ENCODE peak calls at places on chromosomes 16 and 17, in six cellular contexts. One of them, this sample, is unnamed.

GRCh38 chr16:75064403-75065148 is 52.0 kb downstream of the LDHD start:
- DNase-seq in IMR-90: peak; percentile 39
- DNase-seq in tibial nerve: no peak
- DNase-seq in colonic mucosa: peak; percentile 77
- DNase-seq in stomach: peak; percentile 76
- DNase-seq in breast epithelium: peak; percentile 27
- DNase-seq in this sample: no peak

GRCh38 chr16:2364638-2365210 is 24.2 kb upstream of the ABCA3 start:
- DNase-seq in IMR-90: no peak
- DNase-seq in tibial nerve: no peak
- DNase-seq in colonic mucosa: no peak
- DNase-seq in stomach: no peak
- DNase-seq in breast epithelium: no peak
- DNase-seq in this sample: no peak

GRCh38 chr16:2148714-2149629 is 547 bp downstream of the RAB26 start:
- DNase-seq in IMR-90: no peak
- DNase-seq in tibial nerve: no peak
- DNase-seq in colonic mucosa: peak; percentile 51
- DNase-seq in stomach: peak; percentile 48
- DNase-seq in breast epithelium: no peak
- DNase-seq in this sample: no peak

GRCh38 chr16:1812732-1813163 is 13.9 kb downstream of the HAGH start:
- DNase-seq in IMR-90: peak; percentile 85
- DNase-seq in tibial nerve: no peak
- DNase-seq in colonic mucosa: peak; percentile 76
- DNase-seq in stomach: peak; percentile 89
- DNase-seq in breast epithelium: peak; percentile 58
- DNase-seq in this sample: no peak

GRCh38 chr17:43784068-43784467 is 3.8 kb downstream of the CFAP97D1 start:
- DNase-seq in IMR-90: peak; percentile 52
- DNase-seq in tibial nerve: no peak
- DNase-seq in colonic mucosa: no peak
- DNase-seq in stomach: no peak
- DNase-seq in breast epithelium: no peak
- DNase-seq in this sample: no peak

GRCh38 chr16:1042776-1043349 is 29.7 kb upstream of the SSTR5 start:
- DNase-seq in IMR-90: no peak
- DNase-seq in tibial nerve: no peak
- DNase-seq in colonic mucosa: no peak
- DNase-seq in stomach: no peak
- DNase-seq in breast epithelium: no peak
- DNase-seq in this sample: no peak

GRCh38 chr16:56295059-56295673 is 103.9 kb downstream of the GNAO1 start:
- DNase-seq in IMR-90: peak; percentile 6
- DNase-seq in tibial nerve: no peak
- DNase-seq in colonic mucosa: no peak
- DNase-seq in stomach: no peak
- DNase-seq in breast epithelium: no peak
- DNase-seq in this sample: no peak

GRCh38 chr17:60127068-60128064 is 22.4 kb upstream of the CA4 start:
- DNase-seq in IMR-90: no peak
- DNase-seq in tibial nerve: no peak
- DNase-seq in colonic mucosa: no peak
- DNase-seq in stomach: no peak
- DNase-seq in breast epithelium: no peak
- DNase-seq in this sample: no peak

GRCh38 chr16:11310634-11310977 is 29.5 kb upstream of the PRM1 start:
- DNase-seq in IMR-90: no peak
- DNase-seq in tibial nerve: no peak
- DNase-seq in colonic mucosa: no peak
- DNase-seq in stomach: no peak
- DNase-seq in breast epithelium: no peak
- DNase-seq in this sample: no peak

GRCh38 chr17:49703557-49704277 is 4.0 kb downstream of the SLC35B1 start:
- DNase-seq in IMR-90: peak; percentile 39
- DNase-seq in tibial nerve: no peak
- DNase-seq in colonic mucosa: no peak
- DNase-seq in stomach: no peak
- DNase-seq in breast epithelium: peak; percentile 68
- DNase-seq in this sample: no peak

GRCh38 chr17:61491981-61492380 is 39.8 kb downstream of the TBX4 start:
- DNase-seq in IMR-90: no peak
- DNase-seq in tibial nerve: no peak
- DNase-seq in colonic mucosa: no peak
- DNase-seq in stomach: no peak
- DNase-seq in breast epithelium: no peak
- DNase-seq in this sample: no peak

GRCh38 chr16:67652578-67653130 is 7.4 kb downstream of the ACD start:
- DNase-seq in IMR-90: no peak
- DNase-seq in tibial nerve: no peak
- DNase-seq in colonic mucosa: no peak
- DNase-seq in stomach: no peak
- DNase-seq in breast epithelium: no peak
- DNase-seq in this sample: no peak

GRCh38 chr16:56916571-56917403 is 15.2 kb upstream of the HERPUD1 start:
- DNase-seq in IMR-90: no peak
- DNase-seq in tibial nerve: no peak
- DNase-seq in colonic mucosa: no peak
- DNase-seq in stomach: no peak
- DNase-seq in breast epithelium: no peak
- DNase-seq in this sample: no peak

GRCh38 chr17:76697702-76698465 is 12.9 kb downstream of the MXRA7 start:
- DNase-seq in IMR-90: peak; percentile 60
- DNase-seq in tibial nerve: no peak
- DNase-seq in colonic mucosa: no peak
- DNase-seq in stomach: no peak
- DNase-seq in breast epithelium: no peak
- DNase-seq in this sample: no peak

GRCh38 chr17:57874434-57875108 is 24.7 kb upstream of the MRPS23 start:
- DNase-seq in IMR-90: peak; percentile 95
- DNase-seq in tibial nerve: peak; percentile 41
- DNase-seq in colonic mucosa: peak; percentile 58
- DNase-seq in stomach: no peak
- DNase-seq in breast epithelium: peak; percentile 74
- DNase-seq in this sample: no peak

GRCh38 chr17:29593546-29594440 is 861 bp downstream of the ANKRD13B start:
- DNase-seq in IMR-90: peak; percentile 24
- DNase-seq in tibial nerve: no peak
- DNase-seq in colonic mucosa: no peak
- DNase-seq in stomach: no peak
- DNase-seq in breast epithelium: no peak
- DNase-seq in this sample: no peak

GRCh38 chr16:19701091-19701490 is 16.9 kb downstream of the KNOP1 start:
- DNase-seq in IMR-90: peak; percentile 24
- DNase-seq in tibial nerve: no peak
- DNase-seq in colonic mucosa: no peak
- DNase-seq in stomach: no peak
- DNase-seq in breast epithelium: no peak
- DNase-seq in this sample: no peak

GRCh38 chr16:19698480-19699465 is 19.3 kb downstream of the KNOP1 start:
- DNase-seq in IMR-90: peak; percentile 20
- DNase-seq in tibial nerve: no peak
- DNase-seq in colonic mucosa: no peak
- DNase-seq in stomach: no peak
- DNase-seq in breast epithelium: no peak
- DNase-seq in this sample: no peak

GRCh38 chr16:19697756-19698318 is 20.2 kb downstream of the KNOP1 start:
- DNase-seq in IMR-90: no peak
- DNase-seq in tibial nerve: no peak
- DNase-seq in colonic mucosa: peak; percentile 63
- DNase-seq in stomach: peak; percentile 77
- DNase-seq in breast epithelium: no peak
- DNase-seq in this sample: no peak

GRCh38 chr16:19700319-19700781 is 17.7 kb downstream of the KNOP1 start:
- DNase-seq in IMR-90: peak; percentile 70
- DNase-seq in tibial nerve: no peak
- DNase-seq in colonic mucosa: peak; percentile 74
- DNase-seq in stomach: no peak
- DNase-seq in breast epithelium: no peak
- DNase-seq in this sample: peak; percentile 69

DNA sequence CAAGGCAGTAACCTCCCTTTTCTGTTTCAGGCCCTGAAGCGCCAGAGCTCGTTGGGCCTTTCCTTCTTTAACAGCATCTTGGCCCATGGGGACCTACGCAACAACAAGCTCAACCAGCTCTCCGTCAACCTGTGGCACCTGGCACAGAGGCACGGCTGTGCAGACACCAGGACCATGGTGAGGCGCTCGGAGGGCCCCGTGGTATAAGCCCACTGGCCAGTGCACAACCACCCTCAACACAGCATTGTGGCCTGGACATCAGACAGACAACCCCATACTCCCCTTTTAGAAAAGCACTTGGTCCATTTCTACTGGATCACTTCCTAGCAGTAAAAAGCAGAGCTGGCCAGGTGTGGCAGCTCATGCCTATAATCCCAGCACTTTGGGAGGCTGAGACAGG is 18.6 kb downstream of the KNOP1 start:
- DNase-seq in IMR-90: no peak
- DNase-seq in tibial nerve: no peak
- DNase-seq in colonic mucosa: no peak
- DNase-seq in stomach: no peak
- DNase-seq in breast epithelium: no peak
- DNase-seq in this sample: no peak
- H3K4me3 ChIP-seq in IMR-90: no peak overlapping the region
- H3K4me3 ChIP-seq in tibial nerve: no peak overlapping the region
- H3K4me3 ChIP-seq in colonic mucosa: no peak overlapping the region
- H3K4me3 ChIP-seq in stomach: no peak overlapping the region
- H3K4me3 ChIP-seq in breast epithelium: no peak overlapping the region
- H3K4me3 ChIP-seq in this sample: no peak overlapping the region

GRCh38 chr17:47896672-47897490 is 845 bp downstream of the SP2 start:
- DNase-seq in IMR-90: peak; percentile 7
- DNase-seq in tibial nerve: no peak
- DNase-seq in colonic mucosa: peak; percentile 46
- DNase-seq in stomach: no peak
- DNase-seq in breast epithelium: no peak
- DNase-seq in this sample: no peak

GRCh38 chr17:47895856-47896671 is at the start of gene SP2:
- DNase-seq in IMR-90: peak; percentile 100
- DNase-seq in tibial nerve: peak; percentile 100
- DNase-seq in colonic mucosa: peak; percentile 100
- DNase-seq in stomach: peak; percentile 99
- DNase-seq in breast epithelium: peak; percentile 100
- DNase-seq in this sample: peak; percentile 99

GRCh38 chr17:47895254-47895855 is 681 bp upstream of the SP2 start:
- DNase-seq in IMR-90: peak; percentile 17
- DNase-seq in tibial nerve: no peak
- DNase-seq in colonic mucosa: peak; percentile 55
- DNase-seq in stomach: peak; percentile 45
- DNase-seq in breast epithelium: no peak
- DNase-seq in this sample: no peak

GRCh38 chr17:47897561-47897960 is 1.5 kb downstream of the SP2 start:
- DNase-seq in IMR-90: no peak
- DNase-seq in tibial nerve: no peak
- DNase-seq in colonic mucosa: no peak
- DNase-seq in stomach: no peak
- DNase-seq in breast epithelium: no peak
- DNase-seq in this sample: no peak

GRCh38 chr17:47894498-47895253 is 1.4 kb upstream of the SP2 start:
- DNase-seq in IMR-90: no peak
- DNase-seq in tibial nerve: no peak
- DNase-seq in colonic mucosa: no peak
- DNase-seq in stomach: no peak
- DNase-seq in breast epithelium: no peak
- DNase-seq in this sample: no peak
- TF ChIP-seq CTCF in IMR-90: no peak
- TF ChIP-seq CTCF in tibial nerve: no peak
- TF ChIP-seq CTCF in colonic mucosa: no peak
- TF ChIP-seq CTCF in stomach: no peak
- TF ChIP-seq CTCF in breast epithelium: no peak
- TF ChIP-seq CTCF in this sample: no peak

GRCh38 chr16:73054131-73054496 is 6.2 kb upstream of the ZFHX3 start:
- DNase-seq in IMR-90: no peak
- DNase-seq in tibial nerve: no peak
- DNase-seq in colonic mucosa: no peak
- DNase-seq in stomach: no peak
- DNase-seq in breast epithelium: no peak
- DNase-seq in this sample: no peak
- H3K27me3 ChIP-seq in IMR-90: no peaks in the 10 kb centered on the region
- H3K27me3 ChIP-seq in tibial nerve: no peaks in the 10 kb centered on the region
- H3K27me3 ChIP-seq in colonic mucosa: no peaks in the 10 kb centered on the region
- H3K27me3 ChIP-seq in stomach: no peaks in the 10 kb centered on the region
- H3K27me3 ChIP-seq in breast epithelium: no peaks in the 10 kb centered on the region
- H3K27me3 ChIP-seq in this sample: no peaks in the 10 kb centered on the region

GRCh38 chr17:2396192-2396567 is 4.7 kb downstream of the MNT start:
- DNase-seq in IMR-90: no peak
- DNase-seq in tibial nerve: no peak
- DNase-seq in colonic mucosa: no peak
- DNase-seq in stomach: no peak
- DNase-seq in breast epithelium: no peak
- DNase-seq in this sample: no peak

GRCh38 chr17:2398655-2399571 is 1.9 kb downstream of the MNT start:
- DNase-seq in IMR-90: peak; percentile 78
- DNase-seq in tibial nerve: peak; percentile 49
- DNase-seq in colonic mucosa: peak; percentile 69
- DNase-seq in stomach: peak; percentile 47
- DNase-seq in breast epithelium: peak; percentile 63
- DNase-seq in this sample: no peak

GRCh38 chr17:2396568-2397246 is 4.2 kb downstream of the MNT start:
- DNase-seq in IMR-90: peak; percentile 98
- DNase-seq in tibial nerve: peak; percentile 91
- DNase-seq in colonic mucosa: peak; percentile 95
- DNase-seq in stomach: peak; percentile 93
- DNase-seq in breast epithelium: peak; percentile 89
- DNase-seq in this sample: no peak

GRCh38 chr17:2398188-2398587 is 2.7 kb downstream of the MNT start:
- DNase-seq in IMR-90: no peak
- DNase-seq in tibial nerve: no peak
- DNase-seq in colonic mucosa: no peak
- DNase-seq in stomach: no peak
- DNase-seq in breast epithelium: no peak
- DNase-seq in this sample: no peak

DNA sequence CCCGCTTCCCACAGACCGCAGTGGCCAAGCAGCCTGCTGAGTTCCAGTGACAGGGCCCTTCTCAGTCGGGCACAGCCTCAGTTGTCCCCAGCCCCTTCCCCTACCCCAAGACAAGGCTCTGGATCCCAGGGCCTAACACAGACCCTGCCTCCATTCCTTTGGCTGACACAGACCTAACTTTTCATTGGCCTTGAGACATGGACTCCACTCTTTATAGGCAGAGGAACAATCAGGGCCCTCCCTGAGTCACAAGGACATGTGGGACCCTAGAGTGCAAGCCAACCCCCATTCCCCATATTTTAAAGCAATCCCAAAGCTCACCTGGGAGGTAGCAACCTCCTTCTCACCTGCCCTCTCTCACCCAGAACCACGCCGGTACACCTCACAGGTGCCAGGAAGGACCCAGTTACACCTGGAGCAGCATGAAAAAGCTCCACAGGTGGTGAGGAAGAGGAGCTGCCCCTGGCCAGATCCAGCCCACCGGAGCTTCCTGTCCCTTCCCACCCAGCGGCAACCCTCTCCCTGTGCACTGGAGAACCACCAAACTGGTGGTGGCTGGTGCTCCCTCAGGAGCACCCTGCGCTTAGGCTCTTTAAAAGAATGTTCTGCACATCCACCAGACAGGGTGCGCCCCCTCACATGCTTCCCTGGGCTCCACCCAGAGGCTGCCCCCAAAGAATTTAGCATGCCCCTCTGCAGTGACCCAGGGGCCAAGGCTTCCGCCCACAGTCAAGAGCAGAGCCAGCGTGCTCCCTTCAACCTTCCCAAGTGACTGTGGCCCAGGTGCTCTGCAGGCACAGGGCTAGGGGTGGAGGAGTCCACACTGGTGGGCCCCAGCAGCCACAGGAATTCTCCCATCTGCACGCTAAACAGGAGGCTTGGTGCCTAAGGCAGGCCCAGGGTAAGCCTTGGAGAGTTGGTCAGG is 3.4 kb downstream of the MNT start:
- DNase-seq in IMR-90: no peak
- DNase-seq in tibial nerve: no peak
- DNase-seq in colonic mucosa: no peak
- DNase-seq in stomach: no peak
- DNase-seq in breast epithelium: no peak
- DNase-seq in this sample: no peak
- H3K4me3 ChIP-seq in IMR-90: no peak overlapping the region
- H3K4me3 ChIP-seq in tibial nerve: peak overlapping the region; percentile 46
- H3K4me3 ChIP-seq in colonic mucosa: peak overlapping the region; percentile 25
- H3K4me3 ChIP-seq in stomach: peak overlapping the region; percentile 81
- H3K4me3 ChIP-seq in breast epithelium: peak overlapping the region; percentile 99
- H3K4me3 ChIP-seq in this sample: no peak overlapping the region

This sample was measured in kidney epithelial cell.